ENCODE peak calls at places on chromosomes 16 and 17, in seven cellular contexts. P, K, Z, Q, F, L and N are unnamed samples.

GRCh38 chr17:61352771-61353170 is 46.9 kb upstream of the TBX2 start:
- DNase-seq in Q (no peak), F (no peak), Z (no peak), P (no peak), L (no peak), K (no peak), N (no peak)

GRCh38 chr17:61414936-61415251 is 15.3 kb downstream of the TBX2 start:
- DNase-seq in F (no peak), Q (no peak), K (no peak), P (no peak), L (no peak), Z (no peak), N (no peak)

GRCh38 chr16:87806608-87807546 is 41.1 kb upstream of the KLHDC4 start:
- DNase-seq in P (no peak), L (peak), Q (peak), Z (peak), F (peak), K (peak), N (peak)

GRCh38 chr16:8537691-8538342 is 52.5 kb downstream of the TMEM114 start:
- DNase-seq in P (no peak), Q (no peak), L (no peak), F (no peak), K (no peak), Z (no peak), N (peak)

GRCh38 chr16:11916524-11917285 is 949 bp upstream of the GSPT1 start:
- DNase-seq in P (no peak), L (no peak), K (peak), Z (peak), Q (peak), F (no peak), N (peak)

GRCh38 chr17:65231086-65231485 is 93.9 kb downstream of the RGS9 start:
- DNase-seq in K (no peak), Q (no peak), P (no peak), Z (no peak), L (no peak), F (no peak), N (no peak)

GRCh38 chr16:85261657-85262557 is 149.6 kb upstream of the CIBAR2 start:
- DNase-seq in Q (no peak), F (no peak), L (no peak), Z (no peak), K (no peak), P (no peak), N (no peak)

GRCh38 chr17:28807925-28808641 is 34.5 kb downstream of the FAM222B start:
- DNase-seq in Z (peak), F (no peak), P (no peak), L (peak), K (peak), Q (peak), N (peak)

GRCh38 chr16:31700530-31701388 is 172.8 kb upstream of the ZNF267 start:
- DNase-seq in L (peak), K (peak), Z (no peak), F (peak), P (no peak), Q (no peak), N (peak)

DNA sequence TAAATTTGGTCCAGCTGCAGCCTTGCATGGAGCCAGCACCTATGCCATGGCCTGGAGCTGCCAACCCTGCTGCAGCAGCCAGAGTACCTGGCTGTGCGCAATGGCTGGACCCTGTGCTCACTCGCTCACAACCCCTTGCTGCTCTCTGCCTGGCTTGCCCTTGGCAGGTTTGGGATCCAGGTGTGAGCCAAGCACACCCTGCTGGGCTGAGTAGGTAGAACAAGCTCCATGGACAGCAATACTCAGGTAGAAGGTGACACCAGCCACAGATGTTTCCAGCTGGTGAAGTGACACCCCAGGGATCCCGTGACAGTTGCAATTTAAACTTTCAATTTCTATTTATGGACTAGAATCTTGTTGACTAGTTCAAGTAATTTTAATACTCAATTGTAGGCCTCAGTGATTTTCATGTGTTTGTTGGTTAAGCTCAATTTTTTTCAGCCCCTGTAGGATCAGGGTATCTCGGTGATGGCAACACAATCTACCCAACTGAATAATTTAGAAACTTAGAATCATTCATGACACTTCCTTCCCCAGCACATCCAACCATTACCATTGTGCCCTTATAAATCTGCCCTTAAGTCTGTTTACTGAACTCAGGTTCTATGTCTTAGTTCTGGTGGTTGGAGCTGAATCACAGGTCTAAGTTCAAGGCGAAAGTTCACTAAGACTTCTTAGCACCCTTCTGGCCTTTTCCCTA is 480.0 kb downstream of the PMP22 start:
- DNase-seq in Q (no peak), L (no peak), F (no peak), K (no peak), Z (no peak), P (no peak), N (peak)
- TF ChIP-seq CTCF in Q (no peak), L (no peak), F (no peak), K (no peak), Z (no peak), P (no peak), N (no peak)

GRCh38 chr16:71645450-71645849 is 19.5 kb downstream of the MARVELD3 start:
- DNase-seq in Z (peak), P (no peak), L (peak), F (no peak), K (peak), Q (peak), N (peak)

GRCh38 chr16:71648162-71648561 is 22.2 kb downstream of the MARVELD3 start:
- DNase-seq in L (no peak), Q (no peak), Z (no peak), P (no peak), K (no peak), F (no peak), N (no peak)

GRCh38 chr16:71647391-71647790 is 21.4 kb downstream of the MARVELD3 start:
- DNase-seq in Q (no peak), P (no peak), Z (no peak), K (no peak), L (no peak), F (no peak), N (no peak)

DNA sequence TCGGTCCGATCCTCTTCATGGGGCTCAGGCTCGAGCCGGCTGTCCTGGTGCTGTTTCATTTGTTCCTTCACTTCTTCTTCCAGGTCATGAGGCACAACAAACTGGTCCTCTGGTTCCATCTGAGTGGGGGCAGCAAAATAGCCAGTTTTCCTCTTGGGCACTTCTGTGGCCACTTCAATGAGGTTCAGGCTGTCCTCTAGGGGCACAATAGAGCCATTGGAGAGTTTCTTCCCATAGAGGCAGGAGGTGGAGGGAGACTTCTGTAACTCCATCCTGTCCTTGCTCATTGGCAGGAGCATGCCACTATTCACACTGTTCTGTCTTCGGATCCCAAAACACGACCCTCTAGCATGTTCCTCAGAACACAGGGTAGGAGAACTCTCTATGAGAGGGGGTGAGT is 22.9 kb downstream of the MARVELD3 start:
- DNase-seq in P (no peak), K (no peak), Q (no peak), F (no peak), Z (peak), L (peak), N (peak)
- TF ChIP-seq CTCF in P (no peak), K (peak), Q (peak), F (peak), Z (peak), L (peak), N (peak)

GRCh38 chr17:44947461-44948314 is at the start of gene KIF18B:
- DNase-seq in K (peak), L (peak), Z (peak), F (peak), P (peak), Q (peak), N (peak)
- TF ChIP-seq CTCF in K (peak), L (no peak), Z (no peak), F (no peak), P (no peak), Q (no peak), N (no peak)

GRCh38 chr16:1677942-1678499 is at the start of gene JPT2:
- DNase-seq in Z (peak), Q (peak), L (peak), K (peak), F (peak), P (peak), N (peak)
- TF ChIP-seq CTCF in Z (no peak), Q (no peak), L (no peak), K (no peak), F (no peak), P (no peak), N (no peak)

GRCh38 chr17:58329035-58329807 is 626 bp upstream of the TSPOAP1 start:
- DNase-seq in K (no peak), Q (no peak), Z (no peak), L (peak), P (no peak), F (peak), N (no peak)
- TF ChIP-seq CTCF in K (peak), Q (no peak), Z (peak), L (peak), P (no peak), F (peak), N (peak)